ENCODE peak calls at places on chromosomes 6 and 20, in nine cellular contexts. N is GM12864, E is fibroblast of the aortic adventitia, Y is astrocyte of the spinal cord, K is bronchial epithelial cell, J is neural progenitor cell, S is esophagus squamous epithelium, D is GM13977, O is HFFc6. G is an unnamed sample.

GRCh38 chr20:43726811-43727338 is at the start of gene GTSF1L:
- DNase-seq in N (no peak), E (peak; percentile 86), Y (peak; percentile 83), K (no peak), J (no peak), S (no peak), D (no peak), O (peak; percentile 16), G (no peak)

GRCh38 chr20:22080985-22081384 is 375.5 kb downstream of the PAX1 start:
- DNase-seq in N (no peak), E (peak; percentile 39), Y (no peak), K (peak; percentile 43), J (no peak), S (no peak), D (no peak), O (no peak), G (no peak)

GRCh38 chr6:73929421-73929820 is 233.4 kb downstream of the CD109 start:
- DNase-seq in N (no peak), E (no peak), Y (no peak), K (peak; percentile 93), J (no peak), S (no peak), D (no peak), O (peak; percentile 7), G (no peak)

GRCh38 chr20:50138120-50138478 is 15.4 kb downstream of the PEDS1 start:
- DNase-seq in N (no peak), E (no peak), Y (no peak), K (no peak), J (no peak), S (no peak), D (no peak), O (no peak), G (no peak)

GRCh38 chr20:16312998-16313397 is 260.2 kb downstream of the KIF16B start:
- DNase-seq in N (no peak), E (no peak), Y (no peak), K (no peak), J (no peak), S (no peak), D (no peak), O (no peak), G (no peak)

GRCh38 chr6:110101885-110102284 is 77.6 kb downstream of the WASF1 start:
- DNase-seq in N (peak; percentile 26), E (no peak), Y (no peak), K (no peak), J (no peak), S (no peak), D (peak; percentile 29), O (no peak), G (peak; percentile 25)

GRCh38 chr6:44542401-44543116 is 155.1 kb downstream of the CDC5L start:
- DNase-seq in N (no peak), E (no peak), Y (peak; percentile 44), K (no peak), J (peak; percentile 65), S (no peak), D (no peak), O (no peak), G (no peak)

GRCh38 chr6:15615837-15616236 is 47.0 kb downstream of the DTNBP1 start:
- DNase-seq in N (no peak), E (no peak), Y (no peak), K (peak; percentile 40), J (no peak), S (no peak), D (peak; percentile 18), O (no peak), G (peak; percentile 21)

GRCh38 chr6:46022110-46022948 is 6.7 kb upstream of the CLIC5 start:
- DNase-seq in N (no peak), E (no peak), Y (no peak), K (peak; percentile 17), J (no peak), S (no peak), D (no peak), O (no peak), G (no peak)

GRCh38 chr20:47677314-47678129 is 107.8 kb downstream of the SULF2 start:
- DNase-seq in N (no peak), E (no peak), Y (no peak), K (peak; percentile 60), J (peak; percentile 75), S (no peak), D (peak; percentile 85), O (no peak), G (peak; percentile 85)

GRCh38 chr6:14270925-14271791 is 153.6 kb downstream of the CD83 start:
- DNase-seq in N (no peak), E (peak; percentile 95), Y (peak; percentile 87), K (peak; percentile 100), J (no peak), S (no peak), D (no peak), O (peak; percentile 86), G (no peak)

GRCh38 chr6:73732845-73733675 is 37.1 kb downstream of the CD109 start:
- DNase-seq in N (peak; percentile 43), E (peak; percentile 86), Y (peak; percentile 73), K (peak; percentile 51), J (peak; percentile 73), S (peak; percentile 10), D (peak; percentile 52), O (peak; percentile 65), G (peak; percentile 67)

GRCh38 chr6:73712536-73712935 is 16.5 kb downstream of the CD109 start:
- DNase-seq in N (no peak), E (no peak), Y (no peak), K (no peak), J (no peak), S (no peak), D (no peak), O (no peak), G (no peak)

GRCh38 chr6:129593233-129593564 is 116.8 kb downstream of the ARHGAP18 start:
- DNase-seq in N (no peak), E (peak; percentile 66), Y (no peak), K (no peak), J (no peak), S (no peak), D (no peak), O (peak; percentile 21), G (no peak)

GRCh38 chr6:2999621-3000455 is at the start of gene NQO2:
- DNase-seq in N (no peak), E (peak; percentile 77), Y (peak; percentile 83), K (no peak), J (peak; percentile 97), S (peak; percentile 72), D (peak; percentile 99), O (peak; percentile 73), G (peak; percentile 99)

GRCh38 chr6:111871725-111872520 is 1.3 kb downstream of the FYN start:
- DNase-seq in N (no peak), E (peak; percentile 51), Y (peak; percentile 50), K (no peak), J (peak; percentile 68), S (no peak), D (no peak), O (peak; percentile 19), G (no peak)

GRCh38 chr6:26536571-26537159 is 1.5 kb upstream of the HMGN4 start:
- DNase-seq in N (peak; percentile 80), E (peak; percentile 80), Y (peak; percentile 85), K (no peak), J (peak; percentile 58), S (no peak), D (peak; percentile 47), O (peak; percentile 44), G (peak; percentile 50)

GRCh38 chr6:166996406-166996805 is 2.8 kb upstream of the CEP43 start:
- DNase-seq in N (no peak), E (no peak), Y (peak; percentile 36), K (peak; percentile 51), J (no peak), S (no peak), D (no peak), O (no peak), G (no peak)

GRCh38 chr6:79250559-79250958 is 16.1 kb upstream of the HMGN3 start:
- DNase-seq in N (no peak), E (no peak), Y (no peak), K (no peak), J (no peak), S (no peak), D (no peak), O (no peak), G (no peak)

GRCh38 chr20:1319051-1319450 is 9.9 kb downstream of the SDCBP2 start:
- DNase-seq in N (no peak), E (no peak), Y (no peak), K (no peak), J (no peak), S (no peak), D (no peak), O (no peak), G (no peak)
- TF ChIP-seq CTCF in N (no peak), E (no peak), Y (no peak), K (no peak), J (no peak), S (no peak), D (no peak), O (no peak), G (no peak)

DNA sequence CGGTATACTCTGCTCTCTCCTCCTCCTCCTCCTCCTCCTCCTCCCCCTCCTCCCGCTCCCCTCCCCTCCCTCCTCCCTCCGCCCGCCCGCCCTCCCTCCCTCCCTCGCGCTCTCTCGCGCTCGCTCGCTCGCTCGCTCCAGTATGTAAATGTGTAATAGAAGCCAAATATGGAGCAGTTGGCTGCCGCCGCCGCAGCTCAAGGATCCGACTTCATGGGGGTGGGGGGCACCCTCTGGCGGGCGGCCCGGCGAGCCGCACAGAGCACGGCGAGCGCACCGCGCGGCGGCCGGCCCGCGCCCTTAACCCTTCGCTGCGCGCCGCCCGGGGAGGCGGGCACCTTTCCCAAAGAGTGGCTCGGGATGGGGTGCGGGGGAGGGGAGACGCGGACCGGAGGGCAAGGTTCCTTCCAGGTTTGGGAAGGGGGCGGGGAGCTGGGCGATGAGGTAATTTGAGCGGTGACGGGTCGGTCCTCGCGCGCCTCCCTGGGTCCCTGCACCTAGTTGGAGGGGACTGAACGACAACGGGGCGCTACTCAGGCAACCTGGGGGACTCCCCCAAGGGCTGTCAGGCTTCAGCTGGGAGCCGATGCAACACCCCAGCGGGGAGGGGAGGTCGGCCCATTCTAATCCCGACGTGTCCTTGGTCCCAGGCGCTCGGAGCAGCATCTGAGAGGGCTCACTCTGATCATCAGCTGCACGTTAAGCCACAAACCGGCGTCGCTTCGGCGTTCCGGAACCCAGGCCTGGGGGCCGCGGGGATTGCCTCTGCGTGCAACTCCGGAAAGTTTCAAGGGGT is 407 bp upstream of the ATXN1 start:
- DNase-seq in N (no peak), E (peak; percentile 89), Y (peak; percentile 95), K (peak; percentile 67), J (peak; percentile 86), S (peak; percentile 65), D (peak; percentile 87), O (peak; percentile 89), G (peak; percentile 82)
- TF ChIP-seq CTCF in N (peak; percentile 38), E (peak; percentile 14), Y (peak; percentile 22), K (peak; percentile 27), J (peak; percentile 46), S (peak; percentile 41), D (peak; percentile 59), O (peak; percentile 63), G (peak; percentile 43)

GRCh38 chr6:151001387-151002063 is 136.0 kb downstream of the MTHFD1L start:
- DNase-seq in N (no peak), E (no peak), Y (no peak), K (no peak), J (no peak), S (no peak), D (peak; percentile 30), O (no peak), G (peak; percentile 46)
- TF ChIP-seq CTCF in N (no peak), E (no peak), Y (no peak), K (no peak), J (no peak), S (no peak), D (no peak), O (no peak), G (no peak)

GRCh38 chr6:113306552-113307145 is 550.5 kb upstream of the MARCKS start:
- DNase-seq in N (peak; percentile 49), E (peak; percentile 31), Y (no peak), K (peak; percentile 86), J (peak; percentile 75), S (no peak), D (peak; percentile 12), O (no peak), G (peak; percentile 35)
- TF ChIP-seq CTCF in N (peak; percentile 78), E (peak; percentile 41), Y (no peak), K (peak; percentile 81), J (peak; percentile 86), S (peak; percentile 78), D (peak; percentile 77), O (peak; percentile 86), G (peak; percentile 71)